ENCODE peak calls at places on chromosomes 3 and 15, in seven cellular contexts. V, F, G, Q, R, Z and D are unnamed samples.

GRCh38 chr3:192655040-192655439 is 72.3 kb downstream of the FGF12 start:
- DNase-seq in V (no peak), F (no peak), G (no peak), Q (no peak), R (no peak), Z (no peak), D (no peak)

GRCh38 chr3:33063651-33064051 is 33.3 kb downstream of the GLB1 start:
- DNase-seq in V (no peak), F (peak), G (no peak), Q (no peak), R (peak), Z (no peak), D (no peak)

GRCh38 chr15:58732620-58733363 is 16.7 kb downstream of the ADAM10 start:
- DNase-seq in V (no peak), F (no peak), G (no peak), Q (no peak), R (no peak), Z (no peak), D (no peak)

GRCh38 chr3:9280477-9281219 is 31.2 kb upstream of the SRGAP3 start:
- DNase-seq in V (peak), F (peak), G (no peak), Q (no peak), R (no peak), Z (no peak), D (peak)

GRCh38 chr3:168134931-168135330 is 39.2 kb upstream of the GOLIM4 start:
- DNase-seq in V (no peak), F (no peak), G (no peak), Q (no peak), R (no peak), Z (no peak), D (no peak)

GRCh38 chr15:64877435-64877834 is 34.3 kb upstream of the ANKDD1A start:
- DNase-seq in V (no peak), F (no peak), G (no peak), Q (peak), R (no peak), Z (peak), D (no peak)

GRCh38 chr15:51060058-51060598 is 34.6 kb downstream of the TNFAIP8L3 start:
- DNase-seq in V (no peak), F (no peak), G (no peak), Q (no peak), R (no peak), Z (no peak), D (no peak)

GRCh38 chr3:105158277-105158676 is 208.4 kb upstream of the ALCAM start:
- DNase-seq in V (no peak), F (no peak), G (no peak), Q (no peak), R (no peak), Z (no peak), D (no peak)

GRCh38 chr3:30473374-30474051 is 132.9 kb upstream of the TGFBR2 start:
- DNase-seq in V (no peak), F (no peak), G (no peak), Q (peak), R (no peak), Z (no peak), D (no peak)

GRCh38 chr3:48885753-48886152 is 12.9 kb downstream of the SLC25A20 start:
- DNase-seq in V (no peak), F (no peak), G (no peak), Q (no peak), R (no peak), Z (no peak), D (no peak)

GRCh38 chr3:171356251-171356650 is 104.0 kb downstream of the TNIK start:
- DNase-seq in V (no peak), F (no peak), G (no peak), Q (no peak), R (no peak), Z (peak), D (no peak)

GRCh38 chr15:81939604-81940440 is 106.0 kb downstream of the MEX3B start:
- DNase-seq in V (peak), F (peak), G (peak), Q (no peak), R (no peak), Z (peak), D (peak)

GRCh38 chr3:50268703-50269451 is at the start of gene SEMA3B:
- DNase-seq in V (no peak), F (peak), G (no peak), Q (peak), R (no peak), Z (no peak), D (no peak)

GRCh38 chr3:148861277-148861869 is 3.7 kb upstream of the CPA3 start:
- DNase-seq in V (peak), F (no peak), G (peak), Q (no peak), R (no peak), Z (peak), D (peak)

GRCh38 chr3:67804089-67804488 is 149.7 kb upstream of the SUCLG2 start:
- DNase-seq in V (peak), F (peak), G (no peak), Q (no peak), R (no peak), Z (no peak), D (no peak)

GRCh38 chr15:58355352-58355964 is 76.3 kb upstream of the LIPC start:
- DNase-seq in V (no peak), F (no peak), G (no peak), Q (no peak), R (no peak), Z (peak), D (no peak)

GRCh38 chr3:12831582-12831866 is 9.8 kb downstream of the RPL32 start:
- DNase-seq in V (no peak), F (no peak), G (no peak), Q (no peak), R (no peak), Z (no peak), D (no peak)

GRCh38 chr15:64855206-64856000 is 13.7 kb downstream of the PLEKHO2 start:
- DNase-seq in V (no peak), F (peak), G (no peak), Q (no peak), R (no peak), Z (no peak), D (peak)

GRCh38 chr3:127630811-127631714 is 2.1 kb downstream of the PODXL2 start:
- DNase-seq in V (no peak), F (no peak), G (no peak), Q (no peak), R (no peak), Z (no peak), D (no peak)

GRCh38 chr3:171658801-171659200 is 151.5 kb downstream of the PLD1 start:
- DNase-seq in V (no peak), F (no peak), G (no peak), Q (no peak), R (no peak), Z (no peak), D (no peak)

GRCh38 chr15:38555686-38556334 is 8.8 kb downstream of the RASGRP1 start:
- DNase-seq in V (no peak), F (no peak), G (no peak), Q (no peak), R (no peak), Z (no peak), D (no peak)

GRCh38 chr15:38559131-38559530 is 5.5 kb downstream of the RASGRP1 start:
- DNase-seq in V (no peak), F (no peak), G (no peak), Q (no peak), R (no peak), Z (no peak), D (no peak)

GRCh38 chr15:38559908-38560307 is 4.7 kb downstream of the RASGRP1 start:
- DNase-seq in V (no peak), F (no peak), G (no peak), Q (no peak), R (no peak), Z (no peak), D (no peak)

GRCh38 chr15:38558714-38559059 is 5.9 kb downstream of the RASGRP1 start:
- DNase-seq in V (no peak), F (no peak), G (no peak), Q (no peak), R (no peak), Z (no peak), D (peak)

DNA sequence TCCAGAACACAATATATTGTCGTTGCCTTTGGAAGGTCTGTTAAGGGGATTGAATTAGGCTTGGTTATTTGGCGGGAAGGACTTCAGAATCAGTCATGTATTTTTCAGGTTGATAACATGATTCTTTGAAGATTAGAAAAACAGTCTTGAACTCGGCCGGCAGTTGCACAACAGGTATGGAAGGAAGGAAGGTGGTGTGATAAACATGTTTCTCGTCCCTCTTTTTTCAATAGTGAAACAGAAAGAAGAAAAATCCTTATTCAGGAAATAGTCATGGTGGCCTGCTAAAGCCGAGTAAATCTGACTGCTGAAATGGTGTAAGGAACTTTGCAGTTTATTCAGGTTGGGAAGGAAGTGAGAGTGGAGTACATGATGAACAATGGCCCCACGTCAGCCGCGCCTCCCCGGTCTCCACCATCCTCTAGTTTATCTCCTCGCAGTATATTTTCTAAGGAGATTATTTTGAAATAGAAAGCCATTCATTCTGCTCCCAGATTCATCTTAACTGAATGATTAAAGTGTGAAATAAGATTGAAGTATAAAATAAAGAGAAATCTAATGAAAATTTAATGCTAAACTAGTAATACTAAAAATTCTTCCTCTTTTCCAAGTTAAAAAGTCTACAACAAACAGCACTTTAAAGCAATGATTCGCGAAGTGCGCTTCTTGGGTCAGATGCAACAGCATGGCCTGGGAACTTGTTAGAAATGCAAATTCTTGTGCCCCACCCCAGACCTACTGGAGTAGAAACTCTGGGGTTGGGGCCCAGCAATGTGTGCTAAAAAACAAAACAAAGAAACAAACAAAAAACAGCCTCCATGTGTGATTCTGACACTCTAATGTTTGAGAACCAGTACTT is 6.5 kb downstream of the RASGRP1 start:
- DNase-seq in V (no peak), F (no peak), G (no peak), Q (no peak), R (no peak), Z (no peak), D (no peak)
- H3K27ac ChIP-seq in V (no peak), F (no peak), G (no peak), Q (no peak), R (peak), Z (no peak), D (no peak)

GRCh38 chr15:43524254-43524847 is 6.9 kb downstream of the MAP1A start:
- DNase-seq in V (no peak), F (no peak), G (no peak), Q (no peak), R (no peak), Z (no peak), D (no peak)
- TF ChIP-seq CTCF in V (no peak), F (peak), G (no peak), Q (no peak), R (no peak), Z (no peak), D (no peak)

DNA sequence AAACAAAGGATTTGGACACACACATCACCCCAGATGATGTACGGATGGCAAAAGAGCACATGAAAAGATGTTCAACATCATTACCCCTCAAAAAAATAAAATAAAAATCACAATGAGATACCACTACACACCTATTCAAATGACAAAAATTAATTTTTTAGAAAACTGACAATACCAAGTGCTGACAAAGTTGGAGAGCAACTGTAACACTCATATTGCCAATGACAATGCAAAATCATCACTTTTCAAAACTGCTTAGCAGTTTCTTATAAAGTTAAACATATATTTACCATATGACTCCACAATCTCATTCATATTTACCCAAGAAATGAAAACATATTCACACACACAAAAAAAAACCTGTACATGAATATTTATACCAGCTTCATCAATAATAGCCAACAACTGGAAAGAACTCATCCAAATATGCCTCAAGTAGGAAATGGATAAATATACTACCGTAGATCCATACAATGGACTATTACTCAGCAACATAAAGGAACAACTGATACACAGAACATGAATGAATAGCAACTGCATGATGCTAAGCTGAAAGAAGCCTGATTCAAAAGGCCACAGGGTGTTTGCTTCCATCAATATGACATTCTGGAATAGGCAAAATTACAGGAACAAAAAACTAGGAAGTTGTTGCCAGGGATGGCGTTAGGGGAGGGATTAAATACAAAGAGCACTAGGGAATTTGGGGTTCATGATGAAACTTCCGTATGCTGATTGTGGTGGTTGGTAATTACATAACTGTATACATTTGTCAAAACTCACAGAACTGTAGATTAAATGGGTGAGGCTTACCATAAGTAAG is 1.3 kb downstream of the FSIP1 start:
- DNase-seq in V (no peak), F (no peak), G (peak), Q (no peak), R (no peak), Z (no peak), D (no peak)
- H3K27ac ChIP-seq in V (no peak), F (no peak), G (peak), Q (no peak), R (peak), Z (no peak), D (no peak)

GRCh38 chr15:76035593-76035992 is 23.4 kb upstream of the NRG4 start:
- DNase-seq in V (peak), F (peak), G (no peak), Q (no peak), R (no peak), Z (no peak), D (peak)
- TF ChIP-seq CTCF in V (peak), F (peak), G (no peak), Q (no peak), R (no peak), Z (no peak), D (peak)

GRCh38 chr3:179652467-179653105 is at the start of gene USP13:
- DNase-seq in V (peak), F (no peak), G (peak), Q (peak), R (peak), Z (peak), D (peak)

GRCh38 chr3:179653777-179654117 is 907 bp downstream of the USP13 start:
- DNase-seq in V (no peak), F (peak), G (no peak), Q (no peak), R (peak), Z (no peak), D (no peak)

GRCh38 chr3:179655236-179655635 is 2.4 kb downstream of the USP13 start:
- DNase-seq in V (no peak), F (no peak), G (no peak), Q (no peak), R (no peak), Z (no peak), D (no peak)

GRCh38 chr3:179653106-179653776 is 401 bp downstream of the USP13 start:
- DNase-seq in V (peak), F (peak), G (peak), Q (peak), R (peak), Z (peak), D (peak)

DNA sequence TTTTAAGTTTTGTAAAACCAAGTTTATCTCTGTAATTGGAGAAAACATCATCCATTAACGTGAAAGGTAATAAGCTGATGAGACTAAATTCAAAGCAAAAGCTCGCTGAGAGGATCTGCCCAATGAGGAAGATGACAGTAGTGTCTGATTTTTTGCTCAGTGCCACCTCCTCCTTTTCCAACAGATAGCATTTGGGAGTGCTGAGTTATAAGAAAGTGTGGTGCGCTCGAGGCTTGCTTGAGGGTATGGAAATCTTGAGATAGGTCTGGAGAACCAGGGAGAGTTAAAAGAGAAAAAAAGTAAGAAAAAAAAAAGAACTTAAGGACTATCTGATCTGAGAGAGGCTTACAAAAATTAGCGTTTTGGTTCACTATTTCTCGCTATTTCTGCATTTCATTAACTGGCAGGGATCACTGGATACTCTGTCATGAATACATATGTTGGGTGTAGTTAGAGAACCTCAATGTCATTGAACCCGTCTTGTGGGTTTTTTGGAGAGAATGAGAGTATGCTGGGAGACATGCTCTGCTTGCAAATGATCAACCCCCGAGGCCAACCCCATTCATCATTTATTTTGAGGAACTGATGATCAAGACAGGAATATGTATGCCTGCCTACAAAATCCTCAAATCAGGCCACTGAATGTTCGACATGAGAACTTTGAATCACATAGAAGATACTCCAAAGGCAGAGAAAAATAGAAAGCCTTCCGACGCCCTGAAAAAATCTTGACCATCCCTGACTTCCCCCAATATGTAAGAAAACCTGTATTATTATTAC is 963 bp upstream of the USP13 start:
- DNase-seq in V (no peak), F (no peak), G (no peak), Q (no peak), R (no peak), Z (no peak), D (no peak)
- H3K27ac ChIP-seq in V (no peak), F (peak), G (no peak), Q (peak), R (peak), Z (peak), D (no peak)

GRCh38 chr3:13879102-13879945 is 547 bp downstream of the WNT7A start:
- DNase-seq in V (peak), F (peak), G (no peak), Q (no peak), R (peak), Z (no peak), D (peak)

GRCh38 chr3:13881536-13882410 is 1.9 kb upstream of the WNT7A start:
- DNase-seq in V (no peak), F (peak), G (no peak), Q (no peak), R (no peak), Z (no peak), D (no peak)

GRCh38 chr3:13878711-13879101 is 1.2 kb downstream of the WNT7A start:
- DNase-seq in V (peak), F (no peak), G (no peak), Q (no peak), R (no peak), Z (no peak), D (peak)

GRCh38 chr3:13880811-13881156 is 913 bp upstream of the WNT7A start:
- DNase-seq in V (peak), F (peak), G (no peak), Q (no peak), R (no peak), Z (no peak), D (no peak)

DNA sequence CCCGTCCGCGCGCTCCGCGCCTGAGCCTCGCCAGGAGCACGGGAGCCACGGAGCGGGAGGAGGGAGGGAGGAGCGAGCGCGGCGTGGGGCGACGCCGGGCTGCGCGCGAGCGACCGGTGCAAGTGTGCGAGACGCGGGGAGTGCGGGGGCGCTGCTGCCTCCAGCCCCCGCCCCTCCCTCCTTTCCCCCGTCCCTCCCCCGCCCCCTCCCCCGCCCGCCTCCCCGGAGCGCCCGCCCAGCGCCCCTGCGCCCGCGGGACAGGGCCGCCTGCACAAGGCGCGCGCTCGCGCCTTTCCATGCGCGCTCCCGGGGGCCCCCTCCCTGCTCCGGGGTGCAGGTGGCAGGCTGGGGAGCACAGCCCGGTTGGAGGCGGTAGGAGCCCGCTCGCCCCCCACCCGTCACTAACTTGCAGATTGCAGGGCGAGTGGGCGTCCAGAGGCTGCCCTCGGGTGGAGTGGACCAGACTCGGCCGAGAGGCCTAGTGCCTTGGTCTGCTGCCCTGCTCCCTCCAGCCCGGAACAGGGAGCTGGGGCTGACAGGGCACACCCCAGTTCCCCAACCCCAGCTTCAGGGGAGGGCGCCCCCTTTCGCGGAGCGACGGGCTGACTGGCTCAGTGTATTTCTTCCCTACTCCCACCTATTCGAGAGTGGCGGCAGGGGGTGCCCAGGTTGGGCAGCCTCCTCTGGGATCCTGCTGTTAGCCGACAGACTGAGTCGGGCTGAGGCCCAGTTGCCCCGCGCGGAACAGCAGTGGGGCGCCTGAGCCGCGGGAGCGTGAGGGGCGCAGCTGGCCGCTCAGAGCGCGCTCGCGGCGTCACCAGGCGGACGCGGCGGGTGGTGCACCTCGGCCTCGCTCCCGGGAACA is at the start of gene WNT7A:
- DNase-seq in V (peak), F (peak), G (no peak), Q (no peak), R (peak), Z (no peak), D (peak)
- TF ChIP-seq CTCF in V (peak), F (peak), G (no peak), Q (no peak), R (peak), Z (peak), D (peak)

GRCh38 chr15:69414702-69415161 is 583 bp downstream of the KIF23 start:
- DNase-seq in V (peak), F (peak), G (no peak), Q (peak), R (no peak), Z (peak), D (peak)
- H3K27ac ChIP-seq in V (peak), F (peak), G (peak), Q (peak), R (no peak), Z (peak), D (no peak)